ENCODE peak calls at places on chromosomes 12 and 14, in nine cellular contexts. G is GM20000, F is fibroblast of lung, J is astrocyte of the cerebellum, C is B cell, O is astrocyte of the spinal cord, K is lung, U is HFFc6, Y is fibroblast of mammary gland. A is an unnamed sample.
A peak's percentile ranks its signal among the peaks of the same experiment; 100 is the strongest.

GRCh38 chr12:20624718-20625117 is 70.4 kb upstream of the SLCO1C1 start:
- DNase-seq in G (no peak), F (peak; percentile 35), J (no peak), C (no peak), O (peak; percentile 30), K (no peak), U (peak; percentile 9), Y (peak; percentile 46), A (peak; percentile 19)

GRCh38 chr14:71582705-71583104 is 349.5 kb upstream of the RGS6 start:
- DNase-seq in G (no peak), F (peak; percentile 91), J (peak; percentile 19), C (no peak), O (peak; percentile 80), K (no peak), U (peak; percentile 75), Y (peak; percentile 57), A (no peak)

GRCh38 chr12:124623344-124623885 is 56.0 kb upstream of the NCOR2 start:
- DNase-seq in G (no peak), F (no peak), J (no peak), C (no peak), O (no peak), K (no peak), U (no peak), Y (peak; percentile 36), A (no peak)

GRCh38 chr12:45219621-45220020 is 3.7 kb downstream of the ANO6 start:
- DNase-seq in G (no peak), F (no peak), J (no peak), C (no peak), O (no peak), K (no peak), U (no peak), Y (no peak), A (no peak)

GRCh38 chr14:74190910-74191575 is 48.2 kb upstream of the VSX2 start:
- DNase-seq in G (no peak), F (peak; percentile 17), J (no peak), C (no peak), O (no peak), K (no peak), U (no peak), Y (peak; percentile 4), A (no peak)

GRCh38 chr14:97976861-97977260 is 1179.7 kb downstream of the VRK1 start:
- DNase-seq in G (no peak), F (no peak), J (no peak), C (no peak), O (no peak), K (peak; percentile 30), U (no peak), Y (no peak), A (no peak)

GRCh38 chr14:48331421-48331820 is 656.0 kb upstream of the MDGA2 start:
- DNase-seq in G (no peak), F (peak; percentile 35), J (no peak), C (no peak), O (no peak), K (no peak), U (no peak), Y (no peak), A (no peak)

GRCh38 chr14:88856786-88857366 is 32.4 kb downstream of the TTC8 start:
- DNase-seq in G (no peak), F (peak; percentile 53), J (no peak), C (no peak), O (peak; percentile 51), K (no peak), U (peak; percentile 75), Y (no peak), A (no peak)

GRCh38 chr14:105324080-105324778 is 9.7 kb downstream of the PACS2 start:
- DNase-seq in G (no peak), F (no peak), J (no peak), C (no peak), O (no peak), K (no peak), U (no peak), Y (no peak), A (no peak)

GRCh38 chr12:42468853-42469252 is 120.7 kb downstream of the PRICKLE1 start:
- DNase-seq in G (no peak), F (no peak), J (no peak), C (no peak), O (peak; percentile 51), K (no peak), U (no peak), Y (no peak), A (no peak)

GRCh38 chr12:2864198-2864597 is 7.4 kb upstream of the TEX52 start:
- DNase-seq in G (no peak), F (no peak), J (no peak), C (no peak), O (no peak), K (no peak), U (no peak), Y (no peak), A (no peak)

GRCh38 chr12:109729837-109730200 is 16.2 kb downstream of the FAM222A start:
- DNase-seq in G (no peak), F (no peak), J (no peak), C (no peak), O (no peak), K (no peak), U (no peak), Y (no peak), A (no peak)

GRCh38 chr14:69101331-69101826 is 51.5 kb downstream of the DCAF5 start:
- DNase-seq in G (no peak), F (peak; percentile 87), J (peak; percentile 69), C (no peak), O (peak; percentile 85), K (no peak), U (peak; percentile 88), Y (peak; percentile 95), A (no peak)

GRCh38 chr12:130838951-130839769 is at the start of gene STX2:
- DNase-seq in G (peak; percentile 98), F (peak; percentile 70), J (peak; percentile 24), C (peak; percentile 93), O (peak; percentile 79), K (peak; percentile 84), U (peak; percentile 70), Y (peak; percentile 75), A (peak; percentile 94)

GRCh38 chr14:78857974-78858373 is 687.8 kb downstream of the NRXN3 start:
- DNase-seq in G (no peak), F (no peak), J (no peak), C (no peak), O (no peak), K (no peak), U (no peak), Y (no peak), A (no peak)

GRCh38 chr12:131912526-131913274 is 16.4 kb upstream of the PUS1 start:
- DNase-seq in G (no peak), F (peak; percentile 90), J (peak; percentile 42), C (no peak), O (peak; percentile 84), K (peak; percentile 50), U (peak; percentile 84), Y (peak; percentile 91), A (no peak)

GRCh38 chr12:52726451-52726850 is 23.1 kb upstream of the KRT77 start:
- DNase-seq in G (no peak), F (no peak), J (no peak), C (no peak), O (no peak), K (no peak), U (no peak), Y (no peak), A (no peak)

GRCh38 chr12:25806271-25806670 is 152.2 kb upstream of the RASSF8 start:
- DNase-seq in G (no peak), F (peak; percentile 63), J (no peak), C (no peak), O (peak; percentile 72), K (no peak), U (peak; percentile 53), Y (peak; percentile 96), A (no peak)

DNA sequence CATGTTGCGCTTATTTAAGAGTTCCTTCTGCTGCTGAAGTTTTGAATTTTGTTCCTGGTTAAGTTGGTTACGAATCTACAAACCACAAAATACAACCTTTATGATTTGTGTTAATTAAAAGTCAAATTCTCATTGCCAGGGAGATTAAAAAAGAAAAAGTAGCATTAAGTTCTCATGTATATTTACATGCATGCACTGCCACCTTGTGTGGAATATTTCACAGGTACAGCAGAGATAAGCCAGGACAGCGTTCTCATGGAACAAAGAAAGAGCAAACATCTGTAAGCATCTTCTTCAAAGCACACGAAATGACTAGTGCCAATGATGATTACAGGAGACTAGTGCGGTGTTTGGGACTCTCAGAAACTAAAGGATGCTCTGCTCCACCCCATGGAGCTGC is 34.2 kb downstream of the ZFYVE21 start:
- DNase-seq in G (no peak), F (no peak), J (no peak), C (no peak), O (no peak), K (no peak), U (no peak), Y (no peak), A (no peak)
- TF ChIP-seq CTCF in G (no peak), F (no peak), J (peak; percentile 16), C (no peak), O (peak; percentile 9), K (no peak), U (no peak), Y (no peak), A (no peak)

GRCh38 chr14:52706724-52707706 is at the start of gene PSMC6:
- DNase-seq in G (peak; percentile 92), F (peak; percentile 86), J (peak; percentile 62), C (peak; percentile 95), O (peak; percentile 93), K (peak; percentile 96), U (peak; percentile 75), Y (peak; percentile 81), A (peak; percentile 96)
- TF ChIP-seq CTCF in G (no peak), F (no peak), J (no peak), C (no peak), O (no peak), K (no peak), U (no peak), Y (no peak), A (no peak)

DNA sequence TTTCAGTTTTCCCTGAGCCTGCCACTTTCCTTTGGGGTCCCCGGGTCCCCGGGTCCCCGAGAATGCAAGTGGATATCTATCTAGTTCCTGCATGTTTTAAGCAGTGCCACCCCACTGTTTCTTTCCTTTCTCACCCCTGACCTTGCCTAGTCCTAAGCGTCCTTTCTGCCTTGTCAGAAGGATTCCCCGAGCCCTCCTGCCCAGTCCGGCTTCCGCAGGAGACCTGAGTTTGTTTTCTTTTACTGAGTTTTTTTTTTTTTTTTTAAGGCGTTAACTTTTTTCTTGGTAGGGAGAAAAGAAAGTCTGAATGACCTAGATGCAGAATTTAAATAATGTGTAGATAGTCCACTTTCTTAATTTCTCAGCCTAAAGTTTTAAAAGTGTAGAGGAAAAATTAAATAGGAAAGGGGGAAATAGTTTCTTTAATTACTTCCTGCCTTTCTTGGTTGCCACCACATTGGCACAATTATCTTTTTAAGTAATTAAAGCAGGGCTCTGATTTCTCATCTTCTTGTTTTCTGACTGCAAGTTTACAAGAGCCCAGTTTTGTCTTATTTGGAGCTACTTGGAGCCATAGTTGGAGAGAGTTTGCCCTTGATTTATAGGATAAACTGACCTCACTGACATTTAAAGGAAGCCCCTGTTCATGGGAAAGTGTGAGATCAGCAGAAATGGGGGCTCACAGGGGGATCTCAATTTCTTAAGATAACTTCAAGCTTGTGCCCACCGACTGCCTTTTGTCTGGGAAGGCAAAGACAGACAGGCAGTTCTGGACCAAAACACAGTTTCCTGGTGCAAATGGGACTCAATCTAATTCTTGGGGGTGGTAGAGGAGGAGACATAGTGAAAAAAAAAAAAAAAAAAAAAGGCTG is 2.9 kb downstream of the PAX9 start:
- DNase-seq in G (no peak), F (no peak), J (no peak), C (no peak), O (no peak), K (no peak), U (no peak), Y (no peak), A (no peak)
- TF ChIP-seq CTCF in G (no peak), F (no peak), J (no peak), C (no peak), O (no peak), K (no peak), U (no peak), Y (no peak), A (no peak)

GRCh38 chr12:114664661-114665320 is 19.2 kb downstream of the TBX3 start:
- DNase-seq in G (no peak), F (no peak), J (no peak), C (no peak), O (no peak), K (no peak), U (no peak), Y (no peak), A (peak; percentile 64)
- TF ChIP-seq CTCF in G (no peak), F (no peak), J (no peak), C (no peak), O (no peak), K (no peak), U (no peak), Y (no peak), A (no peak)